ENCODE peak calls at places on chromosomes 3 and 15, in nine cellular contexts. Y, R, S, T, K, P, G, H and Q are unnamed samples.

GRCh38 chr15:95446854-95447253 is 883.6 kb upstream of the NR2F2 start:
- DNase-seq in Y (no peak), R (no peak), S (no peak), T (no peak), K (no peak), P (no peak), G (no peak), H (peak; percentile 48), Q (no peak)

GRCh38 chr15:66233487-66234415 is 19.8 kb downstream of the MEGF11 start:
- DNase-seq in Y (no peak), R (no peak), S (peak; percentile 23), T (no peak), K (no peak), P (peak; percentile 64), G (no peak), H (no peak), Q (no peak)

GRCh38 chr3:98977520-98977919 is 76.0 kb upstream of the DCBLD2 start:
- DNase-seq in Y (no peak), R (no peak), S (peak; percentile 75), T (no peak), K (no peak), P (no peak), G (no peak), H (peak; percentile 96), Q (no peak)

GRCh38 chr3:148758303-148758884 is 60.7 kb downstream of the AGTR1 start:
- DNase-seq in Y (no peak), R (no peak), S (no peak), T (no peak), K (no peak), P (no peak), G (no peak), H (no peak), Q (no peak)

GRCh38 chr15:56913241-56913640 is 5.2 kb upstream of the TCF12 start:
- DNase-seq in Y (no peak), R (no peak), S (no peak), T (no peak), K (no peak), P (no peak), G (no peak), H (no peak), Q (no peak)

GRCh38 chr15:99009741-99010370 is 2.3 kb upstream of the PGPEP1L start:
- DNase-seq in Y (no peak), R (no peak), S (no peak), T (no peak), K (no peak), P (no peak), G (no peak), H (no peak), Q (no peak)

GRCh38 chr3:177679568-177680441 is 482.5 kb upstream of the TBL1XR1 start:
- DNase-seq in Y (no peak), R (no peak), S (no peak), T (no peak), K (no peak), P (peak; percentile 15), G (no peak), H (peak; percentile 76), Q (no peak)

GRCh38 chr15:92451225-92451825 is 57.6 kb downstream of the ST8SIA2 start:
- DNase-seq in Y (no peak), R (no peak), S (no peak), T (no peak), K (no peak), P (no peak), G (no peak), H (no peak), Q (no peak)

GRCh38 chr3:38111201-38111600 is 25.7 kb downstream of the ACAA1 start:
- DNase-seq in Y (peak; percentile 22), R (no peak), S (no peak), T (no peak), K (peak; percentile 48), P (no peak), G (no peak), H (no peak), Q (no peak)

GRCh38 chr3:127799476-127800222 is 22.7 kb downstream of the MGLL start:
- DNase-seq in Y (no peak), R (no peak), S (no peak), T (no peak), K (no peak), P (no peak), G (no peak), H (peak; percentile 93), Q (peak; percentile 11)

GRCh38 chr15:23069496-23070166 is 30.3 kb upstream of the TUBGCP5 start:
- DNase-seq in Y (no peak), R (no peak), S (no peak), T (no peak), K (no peak), P (peak; percentile 51), G (peak; percentile 36), H (no peak), Q (no peak)

GRCh38 chr15:92683511-92683834 is 27.9 kb upstream of the FAM174B start:
- DNase-seq in Y (peak; percentile 72), R (no peak), S (peak; percentile 50), T (peak; percentile 35), K (peak; percentile 75), P (no peak), G (peak; percentile 49), H (peak; percentile 40), Q (no peak)

GRCh38 chr3:183378951-183379350 is 49.5 kb downstream of the MCF2L2 start:
- DNase-seq in Y (no peak), R (no peak), S (peak; percentile 6), T (no peak), K (no peak), P (no peak), G (no peak), H (no peak), Q (no peak)

GRCh38 chr3:172341482-172342059 is 106.7 kb downstream of the GHSR start:
- DNase-seq in Y (no peak), R (no peak), S (peak; percentile 66), T (no peak), K (no peak), P (peak; percentile 39), G (no peak), H (peak; percentile 63), Q (no peak)

GRCh38 chr3:72890166-72890925 is 2.5 kb downstream of the GXYLT2 start:
- DNase-seq in Y (no peak), R (no peak), S (peak; percentile 11), T (no peak), K (no peak), P (no peak), G (no peak), H (no peak), Q (no peak)

GRCh38 chr3:164918915-164919314 is 159.4 kb downstream of the SI start:
- DNase-seq in Y (no peak), R (no peak), S (no peak), T (no peak), K (no peak), P (no peak), G (no peak), H (no peak), Q (no peak)

GRCh38 chr3:173396191-173397041 is 1.1 kb upstream of the NLGN1 start:
- DNase-seq in Y (no peak), R (no peak), S (no peak), T (peak; percentile 27), K (no peak), P (no peak), G (peak; percentile 48), H (peak; percentile 50), Q (no peak)

DNA sequence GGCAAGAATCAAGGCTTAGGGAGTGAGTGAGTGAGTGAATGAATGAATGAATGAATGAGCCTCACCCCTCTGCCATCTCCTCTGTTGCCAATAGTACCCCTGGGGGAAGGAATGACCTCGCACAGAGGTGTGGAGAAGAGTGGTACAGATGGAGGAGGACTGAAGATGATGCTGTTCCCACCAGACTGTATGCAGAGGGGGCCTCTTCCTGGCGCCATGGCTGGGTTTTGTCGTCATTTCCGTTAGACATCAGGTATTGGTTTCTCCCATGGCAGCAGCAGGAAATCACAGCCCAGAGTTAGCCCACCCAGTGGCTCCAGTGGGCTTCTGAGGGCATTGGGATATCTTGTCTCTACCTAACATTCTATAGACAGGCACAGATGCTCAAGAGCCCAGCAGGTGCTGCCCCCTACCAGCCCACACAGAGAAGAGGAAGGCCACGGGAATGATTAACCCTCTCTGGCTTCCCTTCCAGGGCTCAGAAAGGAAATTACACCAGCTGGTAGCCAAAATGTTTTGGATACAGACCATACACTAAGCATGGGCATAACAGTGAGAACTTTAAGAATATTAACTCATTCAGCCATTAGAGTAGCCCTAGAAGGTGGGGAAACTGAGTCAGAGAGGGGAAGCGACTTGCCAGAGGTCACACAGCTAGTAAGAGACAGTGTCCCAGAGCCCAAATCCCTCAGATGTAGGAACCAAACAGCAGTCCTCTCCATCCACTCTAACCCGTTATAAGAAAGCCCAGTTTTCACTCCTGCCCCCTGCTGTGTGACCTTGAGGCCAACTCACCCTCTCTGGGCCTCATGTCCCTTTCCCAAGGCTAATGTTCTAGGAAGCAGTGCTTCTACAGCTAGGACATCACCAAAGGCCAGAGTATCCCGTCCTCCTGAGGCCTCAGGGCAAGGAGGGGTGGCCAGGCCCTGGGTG is 109.6 kb upstream of the SLC6A11 start:
- DNase-seq in Y (no peak), R (no peak), S (no peak), T (no peak), K (no peak), P (no peak), G (no peak), H (no peak), Q (no peak)
- TF ChIP-seq CTCF in Y (no peak), R (no peak), S (peak; percentile 38), T (no peak), K (no peak), P (peak; percentile 43), G (no peak), H (no peak), Q (no peak)

GRCh38 chr15:28085489-28086174 is 13.5 kb downstream of the OCA2 start:
- DNase-seq in Y (no peak), R (no peak), S (no peak), T (no peak), K (no peak), P (no peak), G (no peak), H (no peak), Q (no peak)
- H3K27me3 ChIP-seq in Y (peaks cover 15% of the 10 kb centered on the region), R (no peaks in the 10 kb centered on the region), S (no peaks in the 10 kb centered on the region), T (no peaks in the 10 kb centered on the region), K (no peaks in the 10 kb centered on the region), P (peaks cover 3% of the 10 kb centered on the region), G (no peaks in the 10 kb centered on the region), H (no peaks in the 10 kb centered on the region), Q (peaks cover 9% of the 10 kb centered on the region)

GRCh38 chr3:78798266-78798832 is 969.4 kb downstream of the ROBO1 start:
- DNase-seq in Y (no peak), R (no peak), S (peak; percentile 54), T (no peak), K (no peak), P (no peak), G (no peak), H (no peak), Q (no peak)
- TF ChIP-seq POLR2A in Y (no peak), R (no peak), S (no peak), T (no peak), K (no peak), P (no peak), G (no peak), H (no peak), Q (no peak)

GRCh38 chr3:63251499-63251898 is 26.6 kb upstream of the SYNPR start:
- DNase-seq in Y (no peak), R (no peak), S (no peak), T (no peak), K (no peak), P (no peak), G (no peak), H (no peak), Q (no peak)

GRCh38 chr3:63242124-63242523 is 36.0 kb upstream of the SYNPR start:
- DNase-seq in Y (no peak), R (no peak), S (no peak), T (no peak), K (no peak), P (no peak), G (no peak), H (no peak), Q (no peak)

GRCh38 chr3:63248015-63248414 is 30.1 kb upstream of the SYNPR start:
- DNase-seq in Y (no peak), R (no peak), S (no peak), T (no peak), K (no peak), P (no peak), G (no peak), H (no peak), Q (no peak)

GRCh38 chr3:63245842-63246241 is 32.3 kb upstream of the SYNPR start:
- DNase-seq in Y (no peak), R (no peak), S (no peak), T (no peak), K (no peak), P (no peak), G (no peak), H (no peak), Q (no peak)
- TF ChIP-seq CTCF in Y (no peak), R (no peak), S (no peak), T (no peak), K (no peak), P (no peak), G (no peak), H (no peak), Q (no peak)